ENCODE peak calls at places on chromosomes 16 and 17, in four cellular contexts. T is effector memory CD4-positive, alpha-beta T cell; B is breast epithelium; Y is uterus. D is an unnamed sample. For H3K27me3 and H3K4me1, the result is how much of the 10 kb centered on the place peaks cover.

GRCh38 chr17:8039611-8040168 is 831 bp downstream of the ALOX15B start:
- DNase-seq in T (no peak), B (no peak), Y (no peak), D (no peak)

GRCh38 chr16:14436410-14436955 is 193.6 kb downstream of the PARN start:
- DNase-seq in T (no peak), B (no peak), Y (no peak), D (no peak)

GRCh38 chr17:19508327-19508867 is 25.3 kb upstream of the SLC47A1 start:
- DNase-seq in T (peak), B (no peak), Y (peak), D (no peak)

GRCh38 chr17:1050246-1050995 is 53.5 kb downstream of the TIMM22 start:
- DNase-seq in T (no peak), B (no peak), Y (no peak), D (no peak)

GRCh38 chr16:19393226-19394074 is 24.2 kb upstream of the TMC5 start:
- DNase-seq in T (no peak), B (no peak), Y (no peak), D (peak)

GRCh38 chr17:77036841-77037381 is 103.9 kb upstream of the SEC14L1 start:
- DNase-seq in T (no peak), B (no peak), Y (no peak), D (peak)

GRCh38 chr17:34146440-34147043 is 108.5 kb upstream of the CCL2 start:
- DNase-seq in T (no peak), B (peak), Y (no peak), D (peak)

GRCh38 chr17:14745122-14745521 is 444.2 kb downstream of the HS3ST3B1 start:
- DNase-seq in T (no peak), B (no peak), Y (no peak), D (no peak)

GRCh38 chr17:6187836-6188235 is 117.7 kb downstream of the WSCD1 start:
- DNase-seq in T (no peak), B (no peak), Y (no peak), D (peak)

GRCh38 chr16:58732545-58733247 is 1.4 kb downstream of the GOT2 start:
- DNase-seq in T (no peak), B (no peak), Y (no peak), D (no peak)

GRCh38 chr16:56643080-56643778 is 4.8 kb downstream of the MT1A start:
- DNase-seq in T (peak), B (peak), Y (peak), D (no peak)

GRCh38 chr16:56643833-56644232 is 5.4 kb downstream of the MT1A start:
- DNase-seq in T (no peak), B (no peak), Y (no peak), D (no peak)

GRCh38 chr16:56645311-56645710 is 6.4 kb upstream of the MT1B start:
- DNase-seq in T (no peak), B (no peak), Y (no peak), D (no peak)

GRCh38 chr16:56647641-56648431 is 3.9 kb upstream of the MT1B start:
- DNase-seq in T (no peak), B (no peak), Y (no peak), D (no peak)

GRCh38 chr16:56645838-56646237 is 5.8 kb upstream of the MT1B start:
- DNase-seq in T (no peak), B (no peak), Y (no peak), D (no peak)
- H3K27me3 ChIP-seq in T (under half), B (under half), Y (under half), D (under half)

GRCh38 chr16:86579268-86580062 is 1.1 kb downstream of the FOXL1 start:
- DNase-seq in T (no peak), B (no peak), Y (no peak), D (no peak)

GRCh38 chr16:86577314-86577971 is 906 bp upstream of the FOXL1 start:
- DNase-seq in T (no peak), B (no peak), Y (no peak), D (no peak)

GRCh38 chr16:86576591-86577313 is 1.6 kb upstream of the FOXL1 start:
- DNase-seq in T (no peak), B (no peak), Y (no peak), D (no peak)

GRCh38 chr16:86578499-86579267 is at the start of gene FOXL1:
- DNase-seq in T (no peak), B (no peak), Y (no peak), D (no peak)

DNA sequence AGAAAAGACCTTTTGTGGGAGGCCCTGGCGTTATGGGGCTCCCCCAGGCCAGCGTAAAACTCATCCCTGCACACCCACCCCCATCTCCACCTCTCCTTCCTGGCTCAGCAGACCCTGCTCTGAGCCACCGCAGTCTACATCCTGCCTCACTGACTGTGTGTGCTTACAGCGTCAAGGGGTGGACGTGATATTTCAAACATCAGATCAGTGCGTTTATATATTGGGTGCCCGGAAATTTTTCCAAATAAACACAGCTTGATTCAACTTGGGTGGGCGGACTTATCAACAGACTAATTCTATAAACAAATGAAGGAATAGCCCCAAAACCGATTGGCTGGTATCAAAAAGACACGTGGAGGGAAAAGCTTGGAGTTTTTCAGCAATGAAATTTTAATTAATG is 293 bp upstream of the FOXL1 start:
- DNase-seq in T (no peak), B (no peak), Y (no peak), D (no peak)
- H3K4me3 ChIP-seq in T (no peak), B (no peak), Y (no peak), D (no peak)

GRCh38 chr17:58375811-58376210 is 23.8 kb upstream of the SUPT4H1 start:
- DNase-seq in T (no peak), B (no peak), Y (no peak), D (no peak)
- H3K4me1 ChIP-seq in T (under half), B (under half), Y (under half), D (under half)

GRCh38 chr17:35740997-35741931 is 9.8 kb downstream of the RASL10B start:
- DNase-seq in T (no peak), B (no peak), Y (no peak), D (no peak)
- H3K27me3 ChIP-seq in T (under half), B (under half), Y (under half), D (under half)

DNA sequence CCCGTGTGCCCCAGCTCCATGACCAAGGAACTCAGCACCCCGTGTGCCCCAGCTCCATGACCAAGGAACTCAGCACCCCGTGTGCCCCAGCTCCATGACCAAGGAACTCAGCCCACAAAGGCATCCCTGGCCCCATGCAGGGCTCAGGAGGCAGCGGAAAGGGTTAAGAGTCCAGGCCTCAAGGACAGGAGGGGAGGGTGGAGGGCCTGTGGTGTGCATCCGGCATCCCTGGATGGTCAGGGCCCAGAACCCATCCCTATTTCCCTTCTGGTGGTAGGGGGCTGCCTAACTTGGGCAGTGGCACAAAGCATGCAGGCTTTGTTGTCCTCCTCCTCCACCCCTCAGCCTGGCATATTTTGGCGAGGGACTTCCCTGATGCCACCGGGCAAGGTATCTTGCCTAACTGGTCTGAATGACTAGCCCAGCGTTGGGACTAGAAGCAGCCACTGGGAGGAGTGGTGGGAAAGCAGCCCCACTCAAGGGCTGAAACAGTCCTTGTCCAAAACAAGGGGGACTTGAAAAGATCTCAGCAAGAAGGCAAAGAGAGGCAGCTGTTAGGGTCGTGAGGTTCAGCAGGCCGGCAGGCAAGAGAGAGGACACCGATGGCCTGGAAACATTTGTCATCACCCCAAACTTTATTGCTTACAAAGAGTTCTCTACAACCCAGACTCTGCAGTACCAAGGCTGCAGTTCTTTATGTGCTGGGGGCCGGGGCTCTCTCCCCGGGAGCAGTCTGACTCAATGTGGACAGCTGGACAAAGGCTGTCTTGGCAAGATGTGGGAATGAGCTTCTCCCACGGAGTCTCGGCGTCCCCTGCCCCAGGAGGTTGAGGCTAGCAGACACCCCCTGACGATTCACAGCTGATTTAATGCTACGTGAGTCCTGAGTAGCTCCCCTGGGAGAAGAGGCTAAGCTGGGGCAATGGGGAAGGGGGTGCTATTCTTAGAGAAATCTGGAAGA is 902 bp upstream of the SPATA32 start:
- DNase-seq in T (no peak), B (no peak), Y (no peak), D (no peak)
- H3K4me3 ChIP-seq in T (peak), B (peak), Y (no peak), D (no peak)

GRCh38 chr17:10360578-10360977 is 12.2 kb downstream of the MYH13 start:
- DNase-seq in T (no peak), B (no peak), Y (no peak), D (no peak)
- H3K4me1 ChIP-seq in T (under half), B (under half), Y (under half), D (under half)

DNA sequence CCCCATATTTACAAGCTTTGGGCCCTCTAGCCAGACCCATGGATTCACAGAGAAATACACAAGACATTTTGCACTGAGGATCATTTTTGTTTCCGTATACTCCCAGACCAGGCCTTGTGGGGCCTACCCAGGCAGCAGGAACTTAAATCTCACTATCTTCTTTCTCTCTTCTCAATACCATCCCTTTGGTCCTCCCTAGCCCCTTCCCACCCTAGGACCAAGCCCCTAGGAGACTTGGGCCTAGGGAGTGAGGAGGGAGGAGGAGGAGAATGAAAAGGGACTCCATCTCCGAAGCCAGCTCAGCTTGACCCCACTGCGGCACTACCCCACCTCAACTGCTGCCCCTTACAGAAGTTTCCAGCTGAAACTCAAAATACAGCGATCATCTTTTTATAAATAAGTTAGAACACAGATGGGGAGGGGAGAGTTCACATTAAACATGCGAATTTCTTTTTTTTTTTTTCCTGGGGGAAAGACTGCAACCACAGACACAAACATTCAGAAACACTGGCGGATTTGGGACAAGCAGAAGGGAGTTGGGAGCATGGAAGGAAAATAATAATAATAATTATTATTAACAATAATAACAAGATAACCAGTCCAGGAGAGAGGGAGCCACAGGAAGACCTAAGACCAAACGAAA is 1.5 kb upstream of the HOXB3 start:
- DNase-seq in T (no peak), B (no peak), Y (no peak), D (no peak)
- H3K27me3 ChIP-seq in T (under half), B (half or more), Y (half or more), D (under half)

DNA sequence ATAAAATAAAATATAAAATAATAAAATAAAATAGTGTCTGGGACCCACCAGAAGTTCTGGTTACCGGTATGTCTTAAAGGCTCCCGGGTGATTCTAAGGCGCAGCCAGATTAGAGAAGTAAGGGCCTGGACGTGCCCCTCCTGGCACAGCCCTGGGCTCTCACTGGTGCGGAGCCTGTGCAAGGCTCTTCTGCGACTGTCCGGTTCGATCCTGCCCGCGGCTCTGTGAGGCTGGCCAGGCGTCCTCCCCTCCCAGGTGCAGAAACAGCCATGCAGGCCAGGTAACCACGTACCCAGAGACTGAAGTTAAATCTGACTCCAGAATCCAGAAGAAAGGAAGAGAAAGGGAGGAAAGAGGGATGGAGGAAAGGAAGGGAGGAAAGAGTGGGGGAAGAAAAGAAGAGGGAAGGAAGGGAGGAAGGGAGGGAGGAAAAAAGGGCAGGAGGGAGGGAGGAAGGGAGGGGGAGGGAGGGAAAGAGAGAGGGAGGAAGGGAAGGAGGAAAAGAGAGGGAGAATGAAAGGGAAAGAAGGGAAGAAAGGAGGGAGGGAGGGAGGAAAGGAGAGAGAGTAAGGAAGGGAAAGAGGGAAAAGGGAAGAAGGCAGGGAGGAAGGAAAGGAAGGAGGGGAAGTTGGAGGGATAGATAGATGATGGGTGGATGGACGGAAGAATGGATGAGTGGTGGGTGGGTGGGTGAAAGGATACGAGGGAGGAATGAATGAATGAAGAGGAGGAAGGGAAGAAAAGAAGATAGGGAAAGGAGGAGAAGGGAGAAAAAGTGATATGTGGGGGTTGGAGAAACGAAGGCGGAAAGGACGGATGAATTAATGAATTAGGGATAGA is 42.3 kb downstream of the C16orf82 start:
- DNase-seq in T (no peak), B (peak), Y (no peak), D (no peak)
- H3K4me3 ChIP-seq in T (peak), B (peak), Y (no peak), D (no peak)

GRCh38 chr17:17832040-17832363 is 4.8 kb downstream of the SREBF1 start:
- DNase-seq in T (no peak), B (no peak), Y (no peak), D (no peak)

GRCh38 chr17:17831208-17832039 is 5.4 kb downstream of the SREBF1 start:
- DNase-seq in T (no peak), B (no peak), Y (peak), D (no peak)

GRCh38 chr17:17827826-17828621 is 8.8 kb downstream of the SREBF1 start:
- DNase-seq in T (no peak), B (no peak), Y (no peak), D (no peak)

GRCh38 chr17:17830269-17830567 is 6.6 kb downstream of the SREBF1 start:
- DNase-seq in T (no peak), B (no peak), Y (no peak), D (no peak)

DNA sequence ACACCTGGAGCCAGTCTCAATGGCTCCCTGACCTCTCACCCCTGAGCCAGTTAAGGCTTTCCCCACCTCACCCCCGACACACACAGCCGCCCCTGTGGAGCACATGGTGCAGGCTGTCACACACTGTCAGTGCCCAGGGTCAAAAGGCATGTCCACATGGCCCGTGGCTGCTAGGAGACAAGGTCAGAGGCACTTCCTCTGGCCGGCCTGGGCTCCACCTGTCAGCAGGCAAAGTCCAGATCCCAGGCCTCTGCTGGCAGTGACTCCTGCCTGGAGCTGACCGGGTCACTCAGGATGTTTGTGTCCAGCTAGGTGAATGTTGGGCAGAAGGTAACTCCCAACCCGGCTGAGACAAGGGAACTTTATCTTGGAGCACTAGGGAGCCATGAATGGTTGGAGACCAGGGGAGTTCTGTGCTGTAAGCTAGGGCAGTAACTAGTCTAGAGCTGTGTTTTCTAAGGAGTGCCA is 6.0 kb downstream of the SREBF1 start:
- DNase-seq in T (no peak), B (no peak), Y (no peak), D (no peak)
- H3K4me1 ChIP-seq in T (under half), B (half or more), Y (under half), D (under half)

D was measured in HAP-1.